ENCODE peak calls at places on chromosomes 6 and 20, in ten cellular contexts. H is uterus, G is lower lobe of right lung, F is A549, L is WERI-Rb-1, E is thoracic aorta, J is MM.1S, W is prostate gland, O is PC-3, M is A673. X is an unnamed sample.

GRCh38 chr6:32622545-32623401 is 14.4 kb upstream of the HLA-DQA1 start:
- DNase-seq in H (peak; percentile 18), G (peak; percentile 37), F (no peak), L (peak; percentile 66), E (no peak), J (peak; percentile 86), W (no peak), O (peak; percentile 18), M (peak; percentile 73), X (no peak)

GRCh38 chr6:11426571-11426970 is 111.0 kb upstream of the TMEM170B start:
- DNase-seq in H (no peak), G (no peak), F (no peak), L (no peak), E (no peak), J (no peak), W (no peak), O (no peak), M (no peak), X (no peak)

GRCh38 chr20:32626859-32627636 is 41.9 kb upstream of the NOL4L start:
- DNase-seq in H (no peak), G (no peak), F (no peak), L (no peak), E (no peak), J (no peak), W (no peak), O (no peak), M (no peak), X (no peak)

GRCh38 chr20:62874745-62875344 is 13.2 kb upstream of the TCFL5 start:
- DNase-seq in H (no peak), G (no peak), F (peak; percentile 62), L (no peak), E (no peak), J (no peak), W (no peak), O (no peak), M (no peak), X (no peak)

GRCh38 chr20:44495802-44496481 is 20.3 kb downstream of the TTPAL start:
- DNase-seq in H (no peak), G (no peak), F (peak; percentile 89), L (no peak), E (no peak), J (no peak), W (no peak), O (peak; percentile 99), M (no peak), X (peak; percentile 97)

GRCh38 chr6:137520520-137520919 is 26.3 kb upstream of the OLIG3 start:
- DNase-seq in H (no peak), G (no peak), F (no peak), L (no peak), E (no peak), J (no peak), W (no peak), O (no peak), M (no peak), X (no peak)

GRCh38 chr6:42393339-42393738 is 58.4 kb downstream of the TRERF1 start:
- DNase-seq in H (no peak), G (no peak), F (no peak), L (no peak), E (no peak), J (no peak), W (no peak), O (no peak), M (no peak), X (no peak)

GRCh38 chr6:27678449-27678848 is 205.5 kb upstream of the ZNF184 start:
- DNase-seq in H (no peak), G (no peak), F (no peak), L (no peak), E (no peak), J (no peak), W (no peak), O (no peak), M (no peak), X (no peak)

GRCh38 chr20:5522422-5522821 is 205.7 kb upstream of the PROKR2 start:
- DNase-seq in H (no peak), G (no peak), F (no peak), L (no peak), E (no peak), J (no peak), W (no peak), O (no peak), M (no peak), X (no peak)

GRCh38 chr6:45972795-45973503 is 42.7 kb downstream of the CLIC5 start:
- DNase-seq in H (no peak), G (no peak), F (no peak), L (no peak), E (no peak), J (no peak), W (no peak), O (no peak), M (no peak), X (no peak)

GRCh38 chr6:22153384-22154158 is 143.3 kb downstream of the PRL start:
- DNase-seq in H (no peak), G (no peak), F (no peak), L (no peak), E (no peak), J (no peak), W (no peak), O (no peak), M (no peak), X (no peak)

GRCh38 chr20:56211051-56211450 is 37.5 kb upstream of the MC3R start:
- DNase-seq in H (no peak), G (no peak), F (no peak), L (no peak), E (no peak), J (no peak), W (no peak), O (no peak), M (no peak), X (no peak)

GRCh38 chr6:168196881-168197635 is 118.0 kb upstream of the FRMD1 start:
- DNase-seq in H (no peak), G (no peak), F (no peak), L (no peak), E (no peak), J (no peak), W (no peak), O (no peak), M (no peak), X (no peak)

GRCh38 chr6:122631571-122632249 is 21.5 kb downstream of the PKIB start:
- DNase-seq in H (no peak), G (no peak), F (no peak), L (no peak), E (no peak), J (no peak), W (no peak), O (no peak), M (no peak), X (no peak)

GRCh38 chr6:135972120-135972519 is 120.6 kb downstream of the PDE7B start:
- DNase-seq in H (no peak), G (no peak), F (no peak), L (no peak), E (no peak), J (no peak), W (no peak), O (no peak), M (no peak), X (no peak)

GRCh38 chr6:19691465-19692167 is 145.6 kb upstream of the ID4 start:
- DNase-seq in H (no peak), G (no peak), F (no peak), L (no peak), E (no peak), J (no peak), W (no peak), O (no peak), M (peak; percentile 33), X (no peak)

GRCh38 chr6:2970753-2971419 is 481 bp downstream of the SERPINB6 start:
- DNase-seq in H (peak; percentile 76), G (peak; percentile 91), F (peak; percentile 57), L (peak; percentile 76), E (no peak), J (peak; percentile 22), W (peak; percentile 53), O (peak; percentile 58), M (peak; percentile 32), X (peak; percentile 30)

GRCh38 chr6:94636780-94637385 is 940.5 kb upstream of the MANEA start:
- DNase-seq in H (no peak), G (no peak), F (peak; percentile 33), L (peak; percentile 13), E (no peak), J (no peak), W (no peak), O (peak; percentile 17), M (peak; percentile 77), X (no peak)

GRCh38 chr6:47456536-47456975 is 21.0 kb upstream of the CD2AP start:
- DNase-seq in H (no peak), G (no peak), F (no peak), L (no peak), E (no peak), J (no peak), W (no peak), O (no peak), M (no peak), X (no peak)

GRCh38 chr6:92132957-92133356 is 1286.4 kb downstream of the EPHA7 start:
- DNase-seq in H (no peak), G (no peak), F (no peak), L (no peak), E (no peak), J (no peak), W (no peak), O (no peak), M (no peak), X (no peak)

GRCh38 chr6:89970609-89971337 is 76.5 kb downstream of the GJA10 start:
- DNase-seq in H (no peak), G (no peak), F (peak; percentile 33), L (peak; percentile 82), E (no peak), J (no peak), W (peak; percentile 40), O (peak; percentile 73), M (peak; percentile 77), X (peak; percentile 29)

GRCh38 chr6:52389626-52390360 is 27.8 kb downstream of the PAQR8 start:
- DNase-seq in H (no peak), G (peak; percentile 59), F (peak; percentile 2), L (no peak), E (no peak), J (peak; percentile 49), W (peak; percentile 66), O (peak; percentile 91), M (peak; percentile 41), X (peak; percentile 19)
- H3K27ac ChIP-seq in H (peak overlapping the region; percentile 54), G (peak overlapping the region; percentile 66), F (no peak overlapping the region), L (no peak overlapping the region), E (no peak overlapping the region), J (peak overlapping the region; percentile 95), W (peak overlapping the region; percentile 40), O (peak overlapping the region; percentile 81), M (no peak overlapping the region), X (peak overlapping the region; percentile 6)

GRCh38 chr6:150777731-150778130 is 87.8 kb upstream of the MTHFD1L start:
- DNase-seq in H (no peak), G (no peak), F (no peak), L (no peak), E (no peak), J (no peak), W (no peak), O (no peak), M (no peak), X (no peak)
- TF ChIP-seq CTCF in H (no peak), G (no peak), F (no peak), L (no peak), E (no peak), J (no peak), W (no peak), O (no peak), M (no peak), X (no peak)

GRCh38 chr20:59273699-59274380 is 26.6 kb upstream of the EDN3 start:
- DNase-seq in H (no peak), G (no peak), F (no peak), L (no peak), E (no peak), J (no peak), W (no peak), O (no peak), M (no peak), X (no peak)
- H3K4me3 ChIP-seq in H (no peak overlapping the region), G (no peak overlapping the region), F (no peak overlapping the region), L (no peak overlapping the region), E (no peak overlapping the region), J (no peak overlapping the region), W (no peak overlapping the region), O (no peak overlapping the region), M (no peak overlapping the region), X (no peak overlapping the region)

GRCh38 chr20:46057856-46058655 is 29.0 kb downstream of the SLC12A5 start:
- DNase-seq in H (peak; percentile 34), G (peak; percentile 78), F (no peak), L (no peak), E (no peak), J (no peak), W (no peak), O (no peak), M (peak; percentile 79), X (peak; percentile 34)
- H3K27ac ChIP-seq in H (no peak overlapping the region), G (no peak overlapping the region), F (no peak overlapping the region), L (no peak overlapping the region), E (no peak overlapping the region), J (no peak overlapping the region), W (no peak overlapping the region), O (no peak overlapping the region), M (no peak overlapping the region), X (no peak overlapping the region)